ENCODE peak calls at places on chromosomes 7 and 10, in seven cellular contexts. One of them, this sample, is unnamed.

GRCh38 chr10:35517431-35518181 is 87.5 kb upstream of the GJD4 start:
- DNase-seq in NCI-H1092 treated with DMSO at 0.1 percent for 48 hours: no peak
- DNase-seq in GM04503: no peak
- DNase-seq in GM10248: no peak
- DNase-seq in iPS-NIHi11: no peak
- DNase-seq in IMR-90: peak; percentile 54
- DNase-seq in AG09319: no peak
- DNase-seq in this sample: peak; percentile 47

GRCh38 chr7:84256481-84256880 is 61.9 kb upstream of the SEMA3A start:
- DNase-seq in NCI-H1092 treated with DMSO at 0.1 percent for 48 hours: no peak
- DNase-seq in GM04503: no peak
- DNase-seq in GM10248: no peak
- DNase-seq in iPS-NIHi11: no peak
- DNase-seq in IMR-90: peak; percentile 55
- DNase-seq in AG09319: no peak
- DNase-seq in this sample: no peak

GRCh38 chr10:106440767-106441166 is 723.7 kb downstream of the SORCS1 start:
- DNase-seq in NCI-H1092 treated with DMSO at 0.1 percent for 48 hours: no peak
- DNase-seq in GM04503: no peak
- DNase-seq in GM10248: no peak
- DNase-seq in iPS-NIHi11: no peak
- DNase-seq in IMR-90: no peak
- DNase-seq in AG09319: no peak
- DNase-seq in this sample: no peak

GRCh38 chr10:70459061-70459770 is 17.7 kb upstream of the NODAL start:
- DNase-seq in NCI-H1092 treated with DMSO at 0.1 percent for 48 hours: no peak
- DNase-seq in GM04503: no peak
- DNase-seq in GM10248: no peak
- DNase-seq in iPS-NIHi11: no peak
- DNase-seq in IMR-90: no peak
- DNase-seq in AG09319: no peak
- DNase-seq in this sample: no peak

GRCh38 chr7:4386190-4386589 is 295.9 kb upstream of the FOXK1 start:
- DNase-seq in NCI-H1092 treated with DMSO at 0.1 percent for 48 hours: peak; percentile 82
- DNase-seq in GM04503: no peak
- DNase-seq in GM10248: no peak
- DNase-seq in iPS-NIHi11: no peak
- DNase-seq in IMR-90: no peak
- DNase-seq in AG09319: no peak
- DNase-seq in this sample: no peak

GRCh38 chr7:41152179-41152678 is 550.7 kb downstream of the INHBA start:
- DNase-seq in NCI-H1092 treated with DMSO at 0.1 percent for 48 hours: no peak
- DNase-seq in GM04503: no peak
- DNase-seq in GM10248: no peak
- DNase-seq in iPS-NIHi11: no peak
- DNase-seq in IMR-90: no peak
- DNase-seq in AG09319: no peak
- DNase-seq in this sample: no peak

GRCh38 chr7:26930845-26931244 is 66.5 kb upstream of the SKAP2 start:
- DNase-seq in NCI-H1092 treated with DMSO at 0.1 percent for 48 hours: no peak
- DNase-seq in GM04503: no peak
- DNase-seq in GM10248: no peak
- DNase-seq in iPS-NIHi11: no peak
- DNase-seq in IMR-90: no peak
- DNase-seq in AG09319: no peak
- DNase-seq in this sample: no peak

GRCh38 chr7:25029075-25029474 is 49.1 kb upstream of the OSBPL3 start:
- DNase-seq in NCI-H1092 treated with DMSO at 0.1 percent for 48 hours: no peak
- DNase-seq in GM04503: no peak
- DNase-seq in GM10248: no peak
- DNase-seq in iPS-NIHi11: no peak
- DNase-seq in IMR-90: no peak
- DNase-seq in AG09319: no peak
- DNase-seq in this sample: no peak

GRCh38 chr10:104288355-104288754 is 19.4 kb downstream of the GSTO2 start:
- DNase-seq in NCI-H1092 treated with DMSO at 0.1 percent for 48 hours: no peak
- DNase-seq in GM04503: no peak
- DNase-seq in GM10248: no peak
- DNase-seq in iPS-NIHi11: no peak
- DNase-seq in IMR-90: no peak
- DNase-seq in AG09319: no peak
- DNase-seq in this sample: no peak

GRCh38 chr7:26858229-26858568 is 6.2 kb downstream of the SKAP2 start:
- DNase-seq in NCI-H1092 treated with DMSO at 0.1 percent for 48 hours: no peak
- DNase-seq in GM04503: no peak
- DNase-seq in GM10248: no peak
- DNase-seq in iPS-NIHi11: peak; percentile 7
- DNase-seq in IMR-90: peak; percentile 5
- DNase-seq in AG09319: no peak
- DNase-seq in this sample: no peak

GRCh38 chr7:83347836-83348482 is 185.3 kb upstream of the PCLO start:
- DNase-seq in NCI-H1092 treated with DMSO at 0.1 percent for 48 hours: no peak
- DNase-seq in GM04503: peak; percentile 24
- DNase-seq in GM10248: no peak
- DNase-seq in iPS-NIHi11: no peak
- DNase-seq in IMR-90: peak; percentile 65
- DNase-seq in AG09319: no peak
- DNase-seq in this sample: no peak

GRCh38 chr7:44294325-44295069 is 30.9 kb downstream of the CAMK2B start:
- DNase-seq in NCI-H1092 treated with DMSO at 0.1 percent for 48 hours: no peak
- DNase-seq in GM04503: no peak
- DNase-seq in GM10248: no peak
- DNase-seq in iPS-NIHi11: no peak
- DNase-seq in IMR-90: no peak
- DNase-seq in AG09319: no peak
- DNase-seq in this sample: no peak

GRCh38 chr7:107972075-107972482 is 30.9 kb downstream of the LAMB1 start:
- DNase-seq in NCI-H1092 treated with DMSO at 0.1 percent for 48 hours: no peak
- DNase-seq in GM04503: peak; percentile 81
- DNase-seq in GM10248: no peak
- DNase-seq in iPS-NIHi11: no peak
- DNase-seq in IMR-90: peak; percentile 76
- DNase-seq in AG09319: peak; percentile 88
- DNase-seq in this sample: no peak

GRCh38 chr7:100971111-100972001 is 2.0 kb downstream of the MUC12 start:
- DNase-seq in NCI-H1092 treated with DMSO at 0.1 percent for 48 hours: no peak
- DNase-seq in GM04503: no peak
- DNase-seq in GM10248: no peak
- DNase-seq in iPS-NIHi11: no peak
- DNase-seq in IMR-90: no peak
- DNase-seq in AG09319: no peak
- DNase-seq in this sample: no peak

GRCh38 chr10:48607356-48608278 is 2.7 kb upstream of the ARHGAP22 start:
- DNase-seq in NCI-H1092 treated with DMSO at 0.1 percent for 48 hours: peak; percentile 41
- DNase-seq in GM04503: no peak
- DNase-seq in GM10248: no peak
- DNase-seq in iPS-NIHi11: no peak
- DNase-seq in IMR-90: peak; percentile 24
- DNase-seq in AG09319: no peak
- DNase-seq in this sample: no peak

GRCh38 chr10:32153931-32154330 is 97.7 kb upstream of the KIF5B start:
- DNase-seq in NCI-H1092 treated with DMSO at 0.1 percent for 48 hours: no peak
- DNase-seq in GM04503: no peak
- DNase-seq in GM10248: no peak
- DNase-seq in iPS-NIHi11: no peak
- DNase-seq in IMR-90: no peak
- DNase-seq in AG09319: no peak
- DNase-seq in this sample: no peak

GRCh38 chr10:43225787-43226153 is 41.1 kb downstream of the RASGEF1A start:
- DNase-seq in NCI-H1092 treated with DMSO at 0.1 percent for 48 hours: no peak
- DNase-seq in GM04503: no peak
- DNase-seq in GM10248: no peak
- DNase-seq in iPS-NIHi11: no peak
- DNase-seq in IMR-90: no peak
- DNase-seq in AG09319: no peak
- DNase-seq in this sample: peak; percentile 42

GRCh38 chr7:39379416-39379815 is 186.8 kb upstream of the YAE1 start:
- DNase-seq in NCI-H1092 treated with DMSO at 0.1 percent for 48 hours: no peak
- DNase-seq in GM04503: no peak
- DNase-seq in GM10248: no peak
- DNase-seq in iPS-NIHi11: no peak
- DNase-seq in IMR-90: no peak
- DNase-seq in AG09319: no peak
- DNase-seq in this sample: no peak

GRCh38 chr7:28020302-28020940 is 160.2 kb downstream of the JAZF1 start:
- DNase-seq in NCI-H1092 treated with DMSO at 0.1 percent for 48 hours: peak; percentile 93
- DNase-seq in GM04503: no peak
- DNase-seq in GM10248: peak; percentile 71
- DNase-seq in iPS-NIHi11: peak; percentile 90
- DNase-seq in IMR-90: peak; percentile 77
- DNase-seq in AG09319: peak; percentile 54
- DNase-seq in this sample: peak; percentile 87

GRCh38 chr7:90231304-90231703 is 13.7 kb upstream of the CFAP69 start:
- DNase-seq in NCI-H1092 treated with DMSO at 0.1 percent for 48 hours: no peak
- DNase-seq in GM04503: no peak
- DNase-seq in GM10248: no peak
- DNase-seq in iPS-NIHi11: no peak
- DNase-seq in IMR-90: no peak
- DNase-seq in AG09319: no peak
- DNase-seq in this sample: no peak

This sample was measured in globus pallidus.